ENCODE peak calls at places on chromosomes 13 and 19, in six cellular contexts. J is ELR; F is NCI-H2029; Q is stimulated activated CD4-positive, alpha-beta T cell treated with anti-CD3 and anti-CD28 coated beads, Interleukin-15, amount 100 ng/mL, for 1 hour; N is NT2/D1; P is thyroid gland. M is an unnamed sample.

GRCh38 chr19:13303381-13304129 is 153.3 kb downstream of the IER2 start:
- DNase-seq in Q (no peak), F (no peak), N (no peak), P (no peak), J (no peak), M (no peak)

GRCh38 chr13:97448503-97449251 is 14.7 kb downstream of the RAP2A start:
- DNase-seq in Q (no peak), J (no peak), F (no peak), P (no peak), N (no peak), M (no peak)

GRCh38 chr13:113876341-113877148 is 12.7 kb upstream of the GAS6 start:
- DNase-seq in Q (no peak), P (no peak), F (no peak), J (no peak), N (no peak), M (no peak)

GRCh38 chr19:29504454-29504853 is 21.3 kb upstream of the VSTM2B start:
- DNase-seq in F (no peak), J (no peak), N (no peak), Q (no peak), P (no peak), M (no peak)

GRCh38 chr19:46404884-46405658 is 8.3 kb downstream of the CCDC8 start:
- DNase-seq in F (no peak), N (no peak), P (no peak), J (peak; percentile 37), Q (no peak), M (no peak)

GRCh38 chr19:47111081-47111589 is 2.4 kb downstream of the ZC3H4 start:
- DNase-seq in F (peak; percentile 19), J (peak; percentile 47), P (peak; percentile 52), N (no peak), Q (no peak), M (no peak)

GRCh38 chr19:4064073-4064550 is 2.6 kb downstream of the ZBTB7A start:
- DNase-seq in J (peak; percentile 53), N (no peak), P (peak; percentile 50), F (no peak), Q (no peak), M (no peak)

GRCh38 chr13:113029487-113030258 is 60.7 kb downstream of the MCF2L start:
- DNase-seq in F (no peak), J (peak; percentile 38), P (peak; percentile 16), N (peak; percentile 40), Q (peak; percentile 23), M (no peak)

GRCh38 chr13:111006508-111007031 is 91.7 kb upstream of the ANKRD10 start:
- DNase-seq in J (peak; percentile 69), P (peak; percentile 63), F (no peak), N (peak; percentile 8), Q (no peak), M (peak; percentile 87)

GRCh38 chr13:114089341-114089740 is 43.1 kb downstream of the RASA3 start:
- DNase-seq in J (no peak), P (no peak), F (no peak), N (no peak), Q (no peak), M (no peak)

GRCh38 chr13:28885191-28885590 is 65.1 kb downstream of the MTUS2 start:
- DNase-seq in Q (no peak), N (no peak), F (no peak), J (no peak), P (no peak), M (no peak)

GRCh38 chr19:34588846-34589245 is 88.1 kb downstream of the SCGB2B2 start:
- DNase-seq in F (no peak), J (no peak), Q (no peak), P (no peak), N (no peak), M (no peak)

GRCh38 chr13:25727776-25728175 is 324.0 kb downstream of the SHISA2 start:
- DNase-seq in J (no peak), P (no peak), N (no peak), F (no peak), Q (no peak), M (no peak)

GRCh38 chr13:26280295-26280694 is 26.4 kb downstream of the CDK8 start:
- DNase-seq in P (no peak), J (peak; percentile 83), Q (no peak), N (no peak), F (no peak), M (no peak)

GRCh38 chr13:96822900-96823299 is 171.4 kb downstream of the OXGR1 start:
- DNase-seq in J (peak; percentile 27), P (peak; percentile 76), Q (no peak), F (no peak), N (peak; percentile 36), M (no peak)

GRCh38 chr19:33628921-33629825 is 7.4 kb downstream of the CHST8 start:
- DNase-seq in J (no peak), P (no peak), N (no peak), F (no peak), Q (no peak), M (no peak)

GRCh38 chr13:29802621-29803020 is 47.8 kb downstream of the UBL3 start:
- DNase-seq in J (peak; percentile 6), P (no peak), Q (no peak), N (no peak), F (no peak), M (no peak)

GRCh38 chr19:43726736-43727592 is 11.1 kb downstream of the IRGC start:
- DNase-seq in N (no peak), F (no peak), Q (no peak), P (no peak), J (no peak), M (peak; percentile 65)

GRCh38 chr13:27461940-27462584 is 11.7 kb upstream of the MTIF3 start:
- DNase-seq in N (no peak), F (no peak), P (no peak), Q (no peak), J (no peak), M (peak; percentile 53)

GRCh38 chr13:40982772-40983171 is 36.3 kb downstream of the ELF1 start:
- DNase-seq in J (peak; percentile 5), P (peak; percentile 24), N (no peak), Q (peak; percentile 23), F (peak; percentile 9), M (no peak)

GRCh38 chr13:24161010-24161775 is 673 bp downstream of the SPATA13 start:
- DNase-seq in F (no peak), P (peak; percentile 64), N (no peak), J (peak; percentile 56), Q (no peak), M (peak; percentile 51)

GRCh38 chr13:51814825-51815650 is 11.1 kb upstream of the DHRS12 start:
- DNase-seq in Q (peak; percentile 48), J (peak; percentile 71), F (no peak), N (peak; percentile 52), P (peak; percentile 65), M (peak; percentile 65)